ENCODE peak calls at places on chromosome 20, in five cellular contexts. One of them, this sample, is unnamed.

GRCh38 chr20:25389381-25389857 is 1.2 kb downstream of the ABHD12 start:
- DNase-seq in breast epithelium: no peak
- DNase-seq in Panc1: no peak
- DNase-seq in endodermal cell: no peak
- DNase-seq in IMR-90: peak; percentile 57
- DNase-seq in this sample: no peak

GRCh38 chr20:10922521-10922920 is 248.7 kb upstream of the JAG1 start:
- DNase-seq in breast epithelium: no peak
- DNase-seq in Panc1: no peak
- DNase-seq in endodermal cell: no peak
- DNase-seq in IMR-90: peak; percentile 30
- DNase-seq in this sample: no peak

GRCh38 chr20:33291830-33292355 is 8.9 kb downstream of the BPIFB1 start:
- DNase-seq in breast epithelium: no peak
- DNase-seq in Panc1: peak; percentile 42
- DNase-seq in endodermal cell: peak; percentile 96
- DNase-seq in IMR-90: no peak
- DNase-seq in this sample: peak; percentile 33

GRCh38 chr20:63253438-63254236 is 626 bp downstream of the NKAIN4 start:
- DNase-seq in breast epithelium: no peak
- DNase-seq in Panc1: no peak
- DNase-seq in endodermal cell: peak; percentile 79
- DNase-seq in IMR-90: no peak
- DNase-seq in this sample: no peak

GRCh38 chr20:21513881-21514540 is at the start of gene NKX2-2:
- DNase-seq in breast epithelium: no peak
- DNase-seq in Panc1: no peak
- DNase-seq in endodermal cell: peak; percentile 82
- DNase-seq in IMR-90: no peak
- DNase-seq in this sample: no peak

GRCh38 chr20:45497971-45498494 is 17.4 kb downstream of the SPINT3 start:
- DNase-seq in breast epithelium: no peak
- DNase-seq in Panc1: no peak
- DNase-seq in endodermal cell: peak; percentile 63
- DNase-seq in IMR-90: no peak
- DNase-seq in this sample: no peak

GRCh38 chr20:39072132-39072531 is 110.0 kb downstream of the DHX35 start:
- DNase-seq in breast epithelium: no peak
- DNase-seq in Panc1: no peak
- DNase-seq in endodermal cell: no peak
- DNase-seq in IMR-90: no peak
- DNase-seq in this sample: no peak

GRCh38 chr20:25195962-25196700 is 619 bp downstream of the ENTPD6 start:
- DNase-seq in breast epithelium: peak; percentile 56
- DNase-seq in Panc1: no peak
- DNase-seq in endodermal cell: peak; percentile 84
- DNase-seq in IMR-90: peak; percentile 5
- DNase-seq in this sample: peak; percentile 11

GRCh38 chr20:34013532-34013931 is 19.8 kb downstream of the RALY start:
- DNase-seq in breast epithelium: no peak
- DNase-seq in Panc1: no peak
- DNase-seq in endodermal cell: no peak
- DNase-seq in IMR-90: no peak
- DNase-seq in this sample: no peak

GRCh38 chr20:3710703-3711417 is 1.5 kb downstream of the SIGLEC1 start:
- DNase-seq in breast epithelium: no peak
- DNase-seq in Panc1: no peak
- DNase-seq in endodermal cell: peak; percentile 96
- DNase-seq in IMR-90: peak; percentile 28
- DNase-seq in this sample: peak; percentile 64

GRCh38 chr20:47785900-47786762 is 850 bp upstream of the SULF2 start:
- DNase-seq in breast epithelium: peak; percentile 54
- DNase-seq in Panc1: no peak
- DNase-seq in endodermal cell: peak; percentile 87
- DNase-seq in IMR-90: peak; percentile 71
- DNase-seq in this sample: no peak

GRCh38 chr20:48157970-48158369 is 372.7 kb upstream of the SULF2 start:
- DNase-seq in breast epithelium: peak; percentile 65
- DNase-seq in Panc1: no peak
- DNase-seq in endodermal cell: no peak
- DNase-seq in IMR-90: no peak
- DNase-seq in this sample: no peak

GRCh38 chr20:13554706-13555105 is 84.0 kb downstream of the TASP1 start:
- DNase-seq in breast epithelium: no peak
- DNase-seq in Panc1: no peak
- DNase-seq in endodermal cell: no peak
- DNase-seq in IMR-90: peak; percentile 44
- DNase-seq in this sample: no peak

GRCh38 chr20:2760381-2761305 is 39.8 kb downstream of the CPXM1 start:
- DNase-seq in breast epithelium: no peak
- DNase-seq in Panc1: no peak
- DNase-seq in endodermal cell: peak; percentile 29
- DNase-seq in IMR-90: no peak
- DNase-seq in this sample: no peak

GRCh38 chr20:53643031-53643832 is 49.6 kb upstream of the ZNF217 start:
- DNase-seq in breast epithelium: no peak
- DNase-seq in Panc1: no peak
- DNase-seq in endodermal cell: no peak
- DNase-seq in IMR-90: peak; percentile 80
- DNase-seq in this sample: peak; percentile 45
- H3K4me3 ChIP-seq in breast epithelium: peak overlapping the region; percentile 38
- H3K4me3 ChIP-seq in Panc1: peak overlapping the region; percentile 24
- H3K4me3 ChIP-seq in endodermal cell: no peak overlapping the region
- H3K4me3 ChIP-seq in IMR-90: no peak overlapping the region
- H3K4me3 ChIP-seq in this sample: peak overlapping the region; percentile 23

DNA sequence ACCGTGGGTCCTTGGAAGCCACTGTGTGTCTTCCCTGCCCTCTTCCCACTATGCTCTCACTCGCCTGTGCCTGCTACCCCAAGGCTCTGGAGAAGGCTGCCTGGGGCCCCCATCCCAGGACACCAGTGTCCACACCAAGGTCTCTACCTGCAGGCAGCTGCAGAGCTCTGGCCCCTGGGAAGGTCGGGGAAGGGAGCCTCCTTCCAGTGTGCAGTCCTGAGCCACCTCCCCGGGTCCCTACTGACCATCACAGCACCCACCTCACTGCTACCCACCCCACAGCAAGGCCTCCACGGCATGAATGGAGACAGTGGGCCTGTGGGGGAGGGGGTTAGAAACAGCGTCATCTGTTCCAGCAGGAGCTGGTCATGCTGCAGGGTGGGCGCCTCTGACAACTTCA is 35.6 kb downstream of the RBM38 start:
- DNase-seq in breast epithelium: no peak
- DNase-seq in Panc1: no peak
- DNase-seq in endodermal cell: no peak
- DNase-seq in IMR-90: no peak
- DNase-seq in this sample: no peak
- H3K4me1 ChIP-seq in breast epithelium: no peaks in the 10 kb centered on the region
- H3K4me1 ChIP-seq in Panc1: no peaks in the 10 kb centered on the region
- H3K4me1 ChIP-seq in endodermal cell: no peaks in the 10 kb centered on the region
- H3K4me1 ChIP-seq in IMR-90: no peaks in the 10 kb centered on the region
- H3K4me1 ChIP-seq in this sample: peaks cover 7% of the 10 kb centered on the region

DNA sequence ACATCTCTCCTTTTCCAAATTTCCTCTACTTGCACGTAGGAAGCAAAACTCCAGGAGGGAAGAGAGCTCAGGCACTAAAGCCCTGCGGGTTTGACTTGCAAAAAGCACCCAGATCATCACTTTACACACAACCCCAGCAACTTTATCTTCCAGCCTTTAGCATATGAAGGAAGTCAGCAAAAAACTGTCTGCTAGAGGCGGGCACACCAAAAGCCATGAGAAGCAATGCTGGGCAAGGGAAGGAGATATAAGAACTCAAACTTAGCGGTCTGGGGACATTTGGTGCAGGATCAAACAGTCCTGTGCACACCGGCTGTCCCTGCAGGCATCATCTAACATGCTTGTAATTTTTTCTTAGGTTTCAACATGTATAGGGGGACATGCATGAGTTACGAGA is 113.3 kb downstream of the JPH2 start:
- DNase-seq in breast epithelium: no peak
- DNase-seq in Panc1: no peak
- DNase-seq in endodermal cell: no peak
- DNase-seq in IMR-90: no peak
- DNase-seq in this sample: no peak
- H3K4me3 ChIP-seq in breast epithelium: no peak overlapping the region
- H3K4me3 ChIP-seq in Panc1: no peak overlapping the region
- H3K4me3 ChIP-seq in endodermal cell: no peak overlapping the region
- H3K4me3 ChIP-seq in IMR-90: no peak overlapping the region
- H3K4me3 ChIP-seq in this sample: no peak overlapping the region

GRCh38 chr20:19515074-19515473 is 243.0 kb upstream of the RIN2 start:
- DNase-seq in breast epithelium: no peak
- DNase-seq in Panc1: no peak
- DNase-seq in endodermal cell: no peak
- DNase-seq in IMR-90: no peak
- DNase-seq in this sample: no peak

GRCh38 chr20:19510626-19511025 is 247.4 kb upstream of the RIN2 start:
- DNase-seq in breast epithelium: no peak
- DNase-seq in Panc1: no peak
- DNase-seq in endodermal cell: no peak
- DNase-seq in IMR-90: no peak
- DNase-seq in this sample: no peak

DNA sequence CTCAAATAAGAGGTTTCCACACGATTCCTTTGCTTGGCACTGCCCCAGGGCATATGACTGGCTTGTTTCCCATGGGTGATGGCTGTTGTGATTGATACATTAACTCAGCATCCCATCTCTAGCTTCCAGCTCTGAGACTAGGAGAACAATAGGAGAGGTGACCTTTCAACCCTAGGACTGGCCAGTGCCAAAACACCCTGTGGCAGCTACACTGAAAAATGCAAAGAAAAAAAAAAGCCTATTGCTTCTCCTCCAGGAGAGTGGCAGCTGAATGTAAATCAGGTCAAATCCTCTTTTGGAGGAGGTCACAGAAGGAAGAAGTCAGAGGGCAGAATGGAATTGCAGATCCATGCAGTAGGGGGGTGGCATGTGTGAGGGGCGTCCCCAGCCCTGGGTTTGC is 245.2 kb upstream of the RIN2 start:
- DNase-seq in breast epithelium: no peak
- DNase-seq in Panc1: no peak
- DNase-seq in endodermal cell: no peak
- DNase-seq in IMR-90: no peak
- DNase-seq in this sample: no peak
- H3K4me1 ChIP-seq in breast epithelium: no peaks in the 10 kb centered on the region
- H3K4me1 ChIP-seq in Panc1: no peaks in the 10 kb centered on the region
- H3K4me1 ChIP-seq in endodermal cell: no peaks in the 10 kb centered on the region
- H3K4me1 ChIP-seq in IMR-90: no peaks in the 10 kb centered on the region
- H3K4me1 ChIP-seq in this sample: no peaks in the 10 kb centered on the region

GRCh38 chr20:54844346-54844745 is 369.0 kb downstream of the DOK5 start:
- DNase-seq in breast epithelium: no peak
- DNase-seq in Panc1: no peak
- DNase-seq in endodermal cell: no peak
- DNase-seq in IMR-90: no peak
- DNase-seq in this sample: no peak
- H3K4me3 ChIP-seq in breast epithelium: no peak overlapping the region
- H3K4me3 ChIP-seq in Panc1: no peak overlapping the region
- H3K4me3 ChIP-seq in endodermal cell: no peak overlapping the region
- H3K4me3 ChIP-seq in IMR-90: no peak overlapping the region
- H3K4me3 ChIP-seq in this sample: no peak overlapping the region

GRCh38 chr20:1388253-1388652 is 4.6 kb downstream of the FKBP1A start:
- DNase-seq in breast epithelium: no peak
- DNase-seq in Panc1: no peak
- DNase-seq in endodermal cell: no peak
- DNase-seq in IMR-90: no peak
- DNase-seq in this sample: no peak
- H3K4me1 ChIP-seq in breast epithelium: peaks cover 3% of the 10 kb centered on the region
- H3K4me1 ChIP-seq in Panc1: peaks cover 73% of the 10 kb centered on the region
- H3K4me1 ChIP-seq in endodermal cell: peaks cover 7% of the 10 kb centered on the region
- H3K4me1 ChIP-seq in IMR-90: peaks cover 27% of the 10 kb centered on the region
- H3K4me1 ChIP-seq in this sample: peaks cover 41% of the 10 kb centered on the region

GRCh38 chr20:51020657-51021056 is 2.2 kb downstream of the KCNG1 start:
- DNase-seq in breast epithelium: no peak
- DNase-seq in Panc1: no peak
- DNase-seq in endodermal cell: no peak
- DNase-seq in IMR-90: no peak
- DNase-seq in this sample: no peak

GRCh38 chr20:51022803-51023616 is at the start of gene KCNG1:
- DNase-seq in breast epithelium: peak; percentile 49
- DNase-seq in Panc1: no peak
- DNase-seq in endodermal cell: peak; percentile 95
- DNase-seq in IMR-90: peak; percentile 75
- DNase-seq in this sample: no peak

GRCh38 chr20:51022227-51022802 is 592 bp downstream of the KCNG1 start:
- DNase-seq in breast epithelium: no peak
- DNase-seq in Panc1: no peak
- DNase-seq in endodermal cell: no peak
- DNase-seq in IMR-90: no peak
- DNase-seq in this sample: no peak

GRCh38 chr20:51019598-51020592 is 3.0 kb downstream of the KCNG1 start:
- DNase-seq in breast epithelium: no peak
- DNase-seq in Panc1: no peak
- DNase-seq in endodermal cell: no peak
- DNase-seq in IMR-90: no peak
- DNase-seq in this sample: no peak

DNA sequence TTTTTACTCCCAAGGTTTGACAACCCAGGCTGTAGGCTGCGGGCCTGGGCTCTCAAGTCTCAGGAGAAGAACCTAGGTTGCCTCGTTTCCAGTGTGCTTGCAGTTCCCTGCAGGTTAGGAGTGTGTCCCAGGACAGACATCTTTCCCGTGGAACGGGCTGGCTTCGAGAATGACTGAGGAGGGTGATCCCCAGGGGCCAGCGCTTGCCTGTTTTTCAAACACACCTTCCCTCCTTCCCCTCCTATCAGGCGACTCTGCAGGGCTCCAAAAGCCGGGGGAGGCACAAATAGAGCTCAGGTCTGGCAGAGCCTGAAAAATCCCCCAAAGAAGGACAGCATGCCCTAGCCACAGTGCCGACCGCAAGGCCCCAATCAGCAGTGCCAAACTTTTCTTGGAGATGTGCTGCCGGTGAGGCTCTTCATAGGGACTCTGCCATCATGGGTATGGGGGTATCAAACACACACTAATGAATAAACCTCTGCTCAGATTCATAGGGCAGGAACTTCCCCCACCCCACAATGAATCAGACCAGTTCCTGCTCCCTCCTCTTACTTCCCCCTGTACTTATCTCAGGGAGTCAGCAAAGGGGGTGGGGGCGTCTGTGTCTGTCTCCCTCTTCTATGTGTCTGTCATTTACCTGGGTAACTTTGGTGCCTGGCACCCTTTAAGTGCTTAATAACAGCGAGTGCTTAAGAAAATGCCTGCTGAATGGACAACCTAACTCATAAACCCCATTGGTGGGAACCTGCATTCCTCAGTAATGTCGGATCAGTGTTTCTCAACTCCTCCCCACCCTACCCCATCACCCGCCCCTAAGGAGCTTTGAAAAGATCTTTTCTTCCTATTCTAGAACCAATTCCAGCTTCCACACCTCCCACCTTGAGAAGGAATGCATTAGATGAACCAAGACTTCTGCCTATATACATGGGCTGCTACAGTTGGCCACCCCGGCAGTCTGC is 1.6 kb downstream of the KCNG1 start:
- DNase-seq in breast epithelium: no peak
- DNase-seq in Panc1: no peak
- DNase-seq in endodermal cell: peak; percentile 69
- DNase-seq in IMR-90: peak; percentile 61
- DNase-seq in this sample: no peak
- H3K4me3 ChIP-seq in breast epithelium: no peak overlapping the region
- H3K4me3 ChIP-seq in Panc1: no peak overlapping the region
- H3K4me3 ChIP-seq in endodermal cell: peak overlapping the region; percentile 86
- H3K4me3 ChIP-seq in IMR-90: peak overlapping the region; percentile 76
- H3K4me3 ChIP-seq in this sample: no peak overlapping the region

This sample was measured in effector memory CD4-positive, alpha-beta T cell.